ENCODE peak calls at places on chromosomes 7 and 10, in seven cellular contexts. M is activated naive CD8-positive, alpha-beta T cell treated with anti-CD3 and anti-CD28 coated beads, Interleukin-2, amount 50 U/mL, for 16 hours; T is substantia nigra; S is PC-3; U is neuronal stem cell; A is activated effector memory CD4-positive, alpha-beta T cell treated with anti-CD3 and anti-CD28 coated beads, Interleukin-2, amount 50 U/mL, for 16 hours; F is HuH-7. B is an unnamed sample.

GRCh38 chr7:32511791-32512190 is 16.5 kb downstream of the AVL9 start:
- DNase-seq in M (no peak), T (no peak), S (no peak), U (no peak), A (no peak), F (no peak), B (no peak)

GRCh38 chr10:21517983-21518628 is 7.4 kb downstream of the SKIDA1 start:
- DNase-seq in M (no peak), T (no peak), S (peak; percentile 50), U (no peak), A (no peak), F (peak; percentile 24), B (peak; percentile 96)

GRCh38 chr7:121302214-121302745 is 26.5 kb upstream of the WNT16 start:
- DNase-seq in M (no peak), T (no peak), S (peak; percentile 84), U (no peak), A (no peak), F (no peak), B (no peak)

GRCh38 chr10:3516626-3517255 is 268.3 kb downstream of the KLF6 start:
- DNase-seq in M (no peak), T (no peak), S (no peak), U (no peak), A (no peak), F (no peak), B (no peak)

GRCh38 chr10:93368210-93368609 is 113.9 kb downstream of the MYOF start:
- DNase-seq in M (no peak), T (no peak), S (no peak), U (no peak), A (no peak), F (no peak), B (no peak)

GRCh38 chr10:128173383-128173782 is 47.2 kb upstream of the MKI67 start:
- DNase-seq in M (no peak), T (no peak), S (peak; percentile 48), U (no peak), A (no peak), F (no peak), B (no peak)

GRCh38 chr7:137151056-137151731 is 192.3 kb downstream of the PTN start:
- DNase-seq in M (no peak), T (no peak), S (peak; percentile 58), U (no peak), A (no peak), F (no peak), B (peak; percentile 10)

GRCh38 chr10:76133597-76134255 is 702.3 kb downstream of the LRMDA start:
- DNase-seq in M (no peak), T (no peak), S (no peak), U (no peak), A (no peak), F (no peak), B (peak; percentile 77)